ENCODE peak calls at places on chromosomes 7 and 10, in four cellular contexts. One of them, this sample, is unnamed. For H4K20me1, the result is how much of the 10 kb centered on the place peaks cover.

GRCh38 chr7:105885386-105886111 is 9.2 kb upstream of the ATXN7L1 start:
- DNase-seq in HCT116: no peak
- DNase-seq in hepatocyte: no peak
- DNase-seq in DND-41: peak
- DNase-seq in this sample: no peak

GRCh38 chr10:11242443-11243386 is 225.0 kb downstream of the CELF2 start:
- DNase-seq in hepatocyte: no peak
- DNase-seq in HCT116: no peak
- DNase-seq in DND-41: peak
- DNase-seq in this sample: no peak

GRCh38 chr10:351770-352318 is 216.6 kb downstream of the ZMYND11 start:
- DNase-seq in DND-41: peak
- DNase-seq in HCT116: no peak
- DNase-seq in hepatocyte: no peak
- DNase-seq in this sample: no peak

GRCh38 chr10:50540069-50540825 is 83.5 kb downstream of the SGMS1 start:
- DNase-seq in HCT116: no peak
- DNase-seq in DND-41: no peak
- DNase-seq in hepatocyte: no peak
- DNase-seq in this sample: no peak

GRCh38 chr10:97494863-97495506 is 3.2 kb downstream of the MMS19 start:
- DNase-seq in DND-41: no peak
- DNase-seq in hepatocyte: peak
- DNase-seq in HCT116: no peak
- DNase-seq in this sample: peak

GRCh38 chr10:618229-618989 is 71.1 kb downstream of the DIP2C start:
- DNase-seq in HCT116: no peak
- DNase-seq in hepatocyte: no peak
- DNase-seq in DND-41: no peak
- DNase-seq in this sample: no peak

GRCh38 chr10:18140957-18141888 is 999 bp downstream of the CACNB2 start:
- DNase-seq in DND-41: no peak
- DNase-seq in hepatocyte: no peak
- DNase-seq in HCT116: no peak
- DNase-seq in this sample: peak

GRCh38 chr10:24382596-24382978 is 173.6 kb downstream of the KIAA1217 start:
- DNase-seq in HCT116: no peak
- DNase-seq in hepatocyte: no peak
- DNase-seq in DND-41: no peak
- DNase-seq in this sample: no peak

GRCh38 chr7:13641699-13642098 is 347.8 kb downstream of the ETV1 start:
- DNase-seq in hepatocyte: peak
- DNase-seq in HCT116: no peak
- DNase-seq in DND-41: no peak
- DNase-seq in this sample: no peak

GRCh38 chr10:18351426-18351825 is 211.2 kb downstream of the CACNB2 start:
- DNase-seq in hepatocyte: no peak
- DNase-seq in HCT116: no peak
- DNase-seq in DND-41: no peak
- DNase-seq in this sample: no peak

GRCh38 chr10:95988702-95989101 is 54.7 kb upstream of the CCNJ start:
- DNase-seq in hepatocyte: no peak
- DNase-seq in HCT116: no peak
- DNase-seq in DND-41: no peak
- DNase-seq in this sample: no peak
- TF ChIP-seq CTCF in hepatocyte: no peak
- TF ChIP-seq CTCF in HCT116: no peak
- TF ChIP-seq CTCF in DND-41: no peak
- TF ChIP-seq CTCF in this sample: no peak

GRCh38 chr7:77563275-77563674 is 26.2 kb downstream of the PTPN12 start:
- DNase-seq in DND-41: no peak
- DNase-seq in HCT116: no peak
- DNase-seq in hepatocyte: no peak
- DNase-seq in this sample: no peak

GRCh38 chr7:77558598-77558997 is 21.5 kb downstream of the PTPN12 start:
- DNase-seq in hepatocyte: no peak
- DNase-seq in DND-41: no peak
- DNase-seq in HCT116: no peak
- DNase-seq in this sample: no peak

GRCh38 chr7:77566421-77566820 is 29.3 kb downstream of the PTPN12 start:
- DNase-seq in DND-41: no peak
- DNase-seq in hepatocyte: no peak
- DNase-seq in HCT116: no peak
- DNase-seq in this sample: no peak

GRCh38 chr7:77565917-77566316 is 28.8 kb downstream of the PTPN12 start:
- DNase-seq in DND-41: no peak
- DNase-seq in hepatocyte: no peak
- DNase-seq in HCT116: no peak
- DNase-seq in this sample: no peak

GRCh38 chr7:77561354-77561753 is 24.3 kb downstream of the PTPN12 start:
- DNase-seq in DND-41: no peak
- DNase-seq in HCT116: no peak
- DNase-seq in hepatocyte: no peak
- DNase-seq in this sample: no peak
- H4K20me1 ChIP-seq in DND-41: under half
- H4K20me1 ChIP-seq in HCT116: under half
- H4K20me1 ChIP-seq in hepatocyte: half or more
- H4K20me1 ChIP-seq in this sample: half or more

DNA sequence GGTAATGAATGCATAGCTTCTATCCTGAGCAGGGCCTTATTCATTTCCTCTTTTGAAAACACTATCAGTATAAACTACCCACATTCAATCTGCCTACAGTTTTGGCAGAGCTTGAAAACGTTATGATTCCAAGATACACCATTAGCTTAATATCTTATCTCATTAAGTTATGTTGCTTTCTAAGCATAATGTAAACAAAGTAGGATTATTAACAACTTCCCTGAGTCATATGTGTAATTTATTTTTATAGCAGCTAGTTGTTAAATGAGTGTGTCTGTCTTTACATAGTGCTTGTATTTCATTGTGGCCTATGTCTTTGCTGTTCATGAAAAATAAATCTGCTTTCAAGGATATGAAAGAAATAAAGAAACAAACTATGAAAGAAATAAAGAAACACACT is 106.2 kb upstream of the DLX6 start:
- DNase-seq in hepatocyte: no peak
- DNase-seq in DND-41: no peak
- DNase-seq in HCT116: no peak
- DNase-seq in this sample: no peak
- TF ChIP-seq CTCF in hepatocyte: no peak
- TF ChIP-seq CTCF in DND-41: no peak
- TF ChIP-seq CTCF in HCT116: no peak
- TF ChIP-seq CTCF in this sample: no peak

DNA sequence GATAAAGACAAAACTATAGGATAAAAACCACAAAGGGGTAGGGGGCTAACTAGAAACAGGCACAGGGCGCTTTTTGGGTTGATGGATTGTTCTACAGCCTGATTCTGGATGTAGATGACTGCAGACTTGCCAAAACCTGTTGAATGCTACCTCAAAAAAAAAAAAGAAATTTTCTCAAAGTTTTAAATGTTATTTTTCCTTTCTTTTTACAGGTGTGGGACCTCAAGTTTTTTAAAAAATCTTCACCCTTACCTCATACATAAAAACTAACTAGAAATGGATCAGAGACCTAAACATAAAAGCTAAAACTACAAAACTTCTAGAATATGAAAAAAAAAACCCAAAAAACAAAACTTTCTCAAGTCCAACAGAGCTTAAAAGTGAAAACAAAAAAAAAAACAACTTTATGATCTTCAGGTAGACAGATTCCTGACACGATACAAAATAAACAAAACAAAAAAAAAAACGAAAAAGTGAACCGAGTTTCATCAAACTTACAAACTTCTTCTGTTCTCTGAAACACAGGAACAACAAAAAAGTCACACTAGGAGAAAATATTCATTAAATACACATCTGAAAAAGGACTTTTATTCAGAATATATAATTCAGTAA is 14.9 kb downstream of the RHEB start:
- DNase-seq in DND-41: no peak
- DNase-seq in HCT116: no peak
- DNase-seq in hepatocyte: no peak
- DNase-seq in this sample: no peak
- H4K20me1 ChIP-seq in DND-41: half or more
- H4K20me1 ChIP-seq in HCT116: half or more
- H4K20me1 ChIP-seq in hepatocyte: half or more
- H4K20me1 ChIP-seq in this sample: half or more

DNA sequence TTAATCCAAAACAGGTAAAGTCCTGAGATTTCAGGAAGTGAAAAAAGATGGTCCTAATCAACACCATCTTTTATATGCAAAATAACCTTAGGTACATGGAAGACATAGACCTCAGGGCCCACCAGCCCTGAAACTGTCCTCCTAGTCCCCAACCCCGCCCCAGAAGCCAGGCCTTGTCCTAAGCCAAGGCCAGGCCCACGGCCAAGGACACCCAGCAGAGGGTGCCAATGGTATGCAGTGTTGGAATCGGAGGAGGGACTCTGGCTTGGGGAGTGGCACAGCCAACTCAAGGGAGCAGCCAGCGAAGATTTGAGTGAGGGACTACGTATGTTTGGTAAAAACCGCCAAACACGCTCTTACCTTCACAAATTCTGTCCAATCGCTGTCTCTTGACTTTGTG is 96.7 kb downstream of the ZRANB1 start:
- DNase-seq in hepatocyte: no peak
- DNase-seq in HCT116: peak
- DNase-seq in DND-41: no peak
- DNase-seq in this sample: no peak
- TF ChIP-seq CTCF in hepatocyte: no peak
- TF ChIP-seq CTCF in HCT116: no peak
- TF ChIP-seq CTCF in DND-41: peak
- TF ChIP-seq CTCF in this sample: no peak

DNA sequence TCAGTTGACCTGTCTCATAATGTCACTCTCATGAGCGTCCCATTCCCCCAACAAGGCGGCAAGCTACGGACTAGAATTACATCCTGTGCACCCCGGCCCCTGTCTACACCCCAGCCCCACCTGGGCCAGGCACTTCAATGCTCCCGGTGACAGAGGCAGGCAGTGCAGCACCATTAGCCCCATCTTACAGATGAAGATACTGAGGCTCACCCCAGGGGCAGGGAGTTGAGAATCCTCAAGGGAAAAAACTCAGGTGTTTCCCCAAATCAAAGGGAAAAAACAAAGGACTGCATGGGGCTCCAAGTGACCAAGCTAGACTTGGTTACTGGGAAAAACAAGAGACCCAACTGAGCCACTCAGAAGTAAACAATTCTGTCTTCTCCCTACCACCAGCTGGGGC is 4.5 kb downstream of the DLG5 start:
- DNase-seq in DND-41: no peak
- DNase-seq in HCT116: no peak
- DNase-seq in hepatocyte: no peak
- DNase-seq in this sample: no peak
- H4K20me1 ChIP-seq in DND-41: under half
- H4K20me1 ChIP-seq in HCT116: under half
- H4K20me1 ChIP-seq in hepatocyte: under half
- H4K20me1 ChIP-seq in this sample: half or more

DNA sequence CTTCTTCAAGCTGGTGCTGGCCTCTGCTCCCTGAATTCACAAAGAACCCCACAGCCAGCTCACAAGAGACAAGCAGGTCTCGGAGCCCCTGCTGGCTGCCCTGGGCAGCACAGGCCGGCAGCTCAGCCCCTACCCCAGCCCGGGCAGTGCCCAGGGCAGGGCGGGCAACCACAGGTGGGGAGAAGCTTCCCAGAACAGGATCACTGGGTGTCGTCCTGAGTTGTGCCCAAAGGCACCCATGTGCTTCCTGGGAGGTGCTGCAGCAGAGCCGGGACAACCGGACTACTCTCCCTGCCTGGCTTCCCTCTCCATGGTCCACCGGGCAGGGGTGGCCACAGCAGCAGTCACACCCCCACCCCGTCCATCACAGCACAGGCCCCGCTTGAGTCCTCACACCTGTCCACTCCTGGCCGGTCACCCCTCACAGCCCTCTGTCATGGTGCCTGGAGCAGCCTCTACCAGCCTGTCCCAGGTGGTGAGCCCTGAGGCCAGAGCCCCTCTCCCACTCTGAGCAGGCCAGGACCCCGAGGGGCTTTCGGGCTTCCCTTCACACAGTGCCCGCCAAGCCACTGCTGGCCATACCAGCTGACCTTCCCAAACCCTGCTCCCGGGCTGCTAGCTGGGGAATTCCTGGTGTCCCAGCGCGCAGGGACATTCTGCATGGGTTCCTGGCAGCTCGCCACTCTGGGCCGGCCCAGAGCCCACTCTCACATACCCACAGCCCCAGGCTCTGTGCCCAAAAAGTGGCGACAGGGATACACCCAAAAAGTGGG is 3.1 kb downstream of the RASGEF1A start:
- DNase-seq in HCT116: no peak
- DNase-seq in DND-41: no peak
- DNase-seq in hepatocyte: no peak
- DNase-seq in this sample: peak
- TF ChIP-seq CTCF in HCT116: peak
- TF ChIP-seq CTCF in DND-41: peak
- TF ChIP-seq CTCF in hepatocyte: no peak
- TF ChIP-seq CTCF in this sample: peak

DNA sequence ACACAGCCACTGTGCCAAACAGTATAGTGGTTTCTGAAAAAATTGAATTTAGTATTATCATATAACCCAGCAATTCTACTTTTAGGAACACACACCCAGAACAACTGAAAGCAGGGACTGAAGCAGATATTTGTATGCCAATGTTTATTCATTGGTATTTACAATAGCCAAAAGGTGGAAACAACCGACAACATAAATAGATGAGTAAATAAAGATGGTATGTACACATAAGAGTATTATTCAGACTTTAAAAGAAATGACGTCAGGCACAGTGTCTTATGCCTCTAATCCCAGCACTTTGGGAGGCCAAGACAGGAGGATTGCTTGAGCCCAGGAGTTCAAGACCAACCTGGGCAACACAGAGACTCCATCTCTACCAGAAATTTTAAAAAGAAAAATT is 7.2 kb downstream of the CDCA7L start:
- DNase-seq in DND-41: no peak
- DNase-seq in HCT116: no peak
- DNase-seq in hepatocyte: no peak
- DNase-seq in this sample: no peak
- H4K20me1 ChIP-seq in DND-41: under half
- H4K20me1 ChIP-seq in HCT116: under half
- H4K20me1 ChIP-seq in hepatocyte: under half
- H4K20me1 ChIP-seq in this sample: under half

GRCh38 chr7:69677054-69677847 is 79.0 kb downstream of the AUTS2 start:
- DNase-seq in HCT116: no peak
- DNase-seq in hepatocyte: no peak
- DNase-seq in DND-41: no peak
- DNase-seq in this sample: peak
- TF ChIP-seq CTCF in HCT116: no peak
- TF ChIP-seq CTCF in hepatocyte: peak
- TF ChIP-seq CTCF in DND-41: peak
- TF ChIP-seq CTCF in this sample: peak

GRCh38 chr7:137760111-137760510 is 86.7 kb downstream of the DGKI start:
- DNase-seq in HCT116: no peak
- DNase-seq in hepatocyte: peak
- DNase-seq in DND-41: no peak
- DNase-seq in this sample: peak
- H4K20me1 ChIP-seq in HCT116: under half
- H4K20me1 ChIP-seq in hepatocyte: under half
- H4K20me1 ChIP-seq in DND-41: under half
- H4K20me1 ChIP-seq in this sample: under half